ENCODE peak calls at places on chromosomes 4 and X, in nine cellular contexts. O, X, Q, H, L, G, E, B and P are unnamed samples.
A peak's percentile ranks its signal among the peaks of the same experiment; 100 is the strongest.

GRCh38 chr4:74311696-74312313 is 3.5 kb downstream of the EPGN start:
- DNase-seq in E (no peak), X (peak; percentile 39), L (peak; percentile 59), G (no peak), O (peak; percentile 56), Q (no peak), B (peak; percentile 8), H (no peak), P (no peak)

GRCh38 chr4:1793940-1794808 is 1.1 kb downstream of the FGFR3 start:
- DNase-seq in H (no peak), O (peak; percentile 26), L (no peak), G (peak; percentile 26), B (no peak), E (no peak), X (no peak), Q (no peak), P (no peak)

GRCh38 chr4:9867746-9868425 is 86.5 kb downstream of the DRD5 start:
- DNase-seq in H (no peak), B (no peak), G (no peak), E (no peak), L (no peak), Q (no peak), X (no peak), O (no peak), P (no peak)

GRCh38 chr4:82515705-82516104 is 46.1 kb downstream of the TMEM150C start:
- DNase-seq in G (peak; percentile 12), O (peak; percentile 40), E (no peak), L (peak; percentile 86), H (no peak), X (peak; percentile 94), Q (peak; percentile 38), B (no peak), P (peak; percentile 75)

GRCh38 chrX:619451-619811 is 11.2 kb upstream of the SHOX start:
- DNase-seq in X (no peak), L (no peak), G (no peak), B (no peak), H (no peak), O (no peak), E (no peak), Q (no peak), P (no peak)

GRCh38 chrX:68732906-68733493 is 85.5 kb downstream of the STARD8 start:
- DNase-seq in E (peak; percentile 63), H (peak; percentile 70), G (peak; percentile 54), X (peak; percentile 2), L (peak; percentile 13), Q (peak; percentile 71), O (peak; percentile 34), B (peak; percentile 38), P (no peak)

GRCh38 chrX:114906978-114907510 is 110.4 kb downstream of the IL13RA2 start:
- DNase-seq in B (no peak), G (no peak), E (no peak), L (no peak), Q (no peak), H (no peak), O (no peak), X (no peak), P (no peak)

GRCh38 chr4:145614235-145614615 is 5.0 kb upstream of the MMAA start:
- DNase-seq in O (no peak), G (no peak), H (no peak), X (no peak), Q (no peak), B (no peak), L (no peak), E (no peak), P (no peak)

GRCh38 chr4:2938906-2939305 is 24.3 kb downstream of the NOP14 start:
- DNase-seq in G (no peak), B (no peak), X (no peak), E (peak; percentile 9), Q (no peak), O (no peak), H (peak; percentile 33), L (no peak), P (no peak)

GRCh38 chr4:146256328-146256727 is 42.0 kb downstream of the REELD1 start:
- DNase-seq in O (no peak), Q (no peak), H (no peak), B (no peak), E (no peak), X (no peak), G (no peak), L (no peak), P (no peak)

GRCh38 chrX:139750390-139750789 is 42.4 kb upstream of the MCF2 start:
- DNase-seq in H (no peak), L (no peak), G (no peak), O (no peak), B (no peak), Q (no peak), E (no peak), X (peak; percentile 11), P (no peak)

GRCh38 chr4:24924309-24924781 is 11.5 kb upstream of the CCDC149 start:
- DNase-seq in B (no peak), X (peak; percentile 100), L (peak; percentile 99), E (no peak), Q (no peak), H (no peak), G (no peak), O (peak; percentile 56), P (peak; percentile 98)

GRCh38 chr4:19193274-19193962 is 1058.3 kb upstream of the SLIT2 start:
- DNase-seq in H (no peak), B (no peak), X (no peak), O (no peak), G (no peak), E (no peak), L (no peak), Q (no peak), P (no peak)

GRCh38 chr4:23654791-23655190 is 235.1 kb downstream of the PPARGC1A start:
- DNase-seq in H (no peak), G (no peak), X (peak; percentile 66), O (peak; percentile 1), B (no peak), L (no peak), E (no peak), Q (no peak), P (no peak)

GRCh38 chrX:150094375-150094774 is 156.1 kb upstream of the EOLA2 start:
- DNase-seq in Q (no peak), B (no peak), H (no peak), E (no peak), L (no peak), X (no peak), G (no peak), O (no peak), P (no peak)

GRCh38 chr4:177047070-177047850 is 254.5 kb upstream of the VEGFC start:
- DNase-seq in H (peak; percentile 66), L (peak; percentile 52), G (peak; percentile 54), Q (peak; percentile 49), B (peak; percentile 8), X (peak; percentile 55), O (peak; percentile 49), E (peak; percentile 33), P (peak; percentile 37)

GRCh38 chr4:8438743-8439142 is 1.8 kb downstream of the ACOX3 start:
- DNase-seq in G (no peak), X (no peak), L (no peak), H (no peak), E (no peak), Q (no peak), B (no peak), O (no peak), P (no peak)

GRCh38 chrX:21806691-21807090 is 32.7 kb upstream of the MBTPS2 start:
- DNase-seq in O (peak; percentile 51), G (no peak), L (no peak), Q (no peak), X (peak; percentile 6), B (no peak), E (no peak), H (no peak), P (no peak)

GRCh38 chr4:14386196-14386595 is 616.1 kb upstream of the CPEB2 start:
- DNase-seq in B (no peak), E (no peak), O (no peak), H (no peak), G (no peak), X (no peak), Q (no peak), L (no peak), P (no peak)
- TF ChIP-seq CTCF in B (no peak), E (no peak), O (no peak), H (no peak), G (no peak), X (no peak), Q (no peak), L (peak; percentile 40), P (no peak)

DNA sequence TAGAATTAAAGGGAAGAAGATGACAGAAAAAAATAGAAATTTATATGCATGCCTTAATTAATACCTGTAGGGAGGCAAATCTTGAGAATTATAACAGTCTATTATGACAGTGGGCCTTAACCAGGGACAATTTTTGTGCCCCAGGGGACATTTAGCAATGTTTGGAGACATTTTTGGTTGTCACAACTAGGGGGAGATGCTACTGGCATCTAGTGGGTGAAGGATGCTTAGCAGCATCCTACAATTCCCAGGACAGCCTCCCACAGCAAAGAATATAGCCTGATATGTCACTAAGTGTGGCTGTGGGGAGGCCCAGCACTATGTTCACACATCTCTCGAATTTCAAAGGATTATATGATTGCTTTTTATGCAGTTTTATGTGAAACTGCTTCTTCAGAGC is 10.5 kb downstream of the GPR82 start:
- DNase-seq in X (no peak), L (peak; percentile 22), G (peak; percentile 0), Q (no peak), H (no peak), O (peak; percentile 3), E (no peak), B (peak; percentile 15), P (no peak)
- H3K4me3 ChIP-seq in X (no peak overlapping the region), L (no peak overlapping the region), G (no peak overlapping the region), Q (no peak overlapping the region), H (no peak overlapping the region), O (no peak overlapping the region), E (no peak overlapping the region), B (no peak overlapping the region), P (no peak overlapping the region)

GRCh38 chr4:86050516-86050915 is 309.3 kb downstream of the MAPK10 start:
- DNase-seq in Q (no peak), X (no peak), G (no peak), L (no peak), H (no peak), O (peak; percentile 34), B (no peak), E (no peak), P (no peak)
- TF ChIP-seq CTCF in Q (no peak), X (no peak), G (no peak), L (no peak), H (no peak), O (no peak), B (no peak), E (no peak), P (no peak)

GRCh38 chr4:105895324-105895608 is at the start of gene NPNT:
- DNase-seq in B (no peak), E (peak; percentile 73), L (no peak), O (no peak), Q (no peak), G (no peak), H (no peak), X (no peak), P (no peak)

GRCh38 chr4:105896461-105896939 is 1.2 kb downstream of the NPNT start:
- DNase-seq in Q (no peak), X (no peak), L (no peak), O (no peak), H (no peak), B (no peak), G (no peak), E (no peak), P (no peak)

GRCh38 chr4:105896984-105897760 is 1.9 kb downstream of the NPNT start:
- DNase-seq in H (no peak), L (no peak), O (peak; percentile 2), E (no peak), Q (no peak), X (no peak), G (no peak), B (no peak), P (no peak)

GRCh38 chr4:105894570-105895323 is 524 bp upstream of the NPNT start:
- DNase-seq in O (peak; percentile 10), E (peak; percentile 53), B (no peak), G (peak; percentile 15), Q (no peak), X (peak; percentile 32), H (peak; percentile 57), L (no peak), P (no peak)

GRCh38 chr4:105895609-105896460 is 564 bp downstream of the NPNT start:
- DNase-seq in L (no peak), H (peak; percentile 60), Q (no peak), E (peak; percentile 67), O (peak; percentile 58), X (peak; percentile 2), B (peak; percentile 6), G (peak; percentile 6), P (no peak)
- H3K4me3 ChIP-seq in L (peak overlapping the region; percentile 38), H (peak overlapping the region; percentile 59), Q (peak overlapping the region; percentile 60), E (peak overlapping the region; percentile 70), O (peak overlapping the region; percentile 20), X (peak overlapping the region; percentile 31), B (peak overlapping the region; percentile 43), G (no peak overlapping the region), P (peak overlapping the region; percentile 2)